ENCODE peak calls at places on chromosome 15, in seven cellular contexts. T is NCI-H1105, S is T-helper 17 cell, A is DMS 273 treated with DMSO at 0.1 percent for 48 hours, U is mesenchymal stem cell, K is mesothelial cell of epicardium, O is T follicular helper cell. H is an unnamed sample.

GRCh38 chr15:66306381-66306780 is 13.0 kb downstream of the DIS3L start:
- DNase-seq in K (no peak), U (no peak), S (no peak), T (peak; percentile 63), O (no peak), A (no peak), H (no peak)

GRCh38 chr15:90000175-90000923 is 775 bp upstream of the ZNF710 start:
- DNase-seq in A (peak; percentile 15), S (no peak), U (peak; percentile 50), O (no peak), K (peak; percentile 63), T (no peak), H (peak; percentile 49)

GRCh38 chr15:83087535-83087934 is 19.9 kb upstream of the TM6SF1 start:
- DNase-seq in U (no peak), O (no peak), S (no peak), T (no peak), K (no peak), A (no peak), H (no peak)

GRCh38 chr15:79721256-79721655 is 175.6 kb downstream of the MTHFS start:
- DNase-seq in S (no peak), O (no peak), A (no peak), T (no peak), K (no peak), U (no peak), H (no peak)

GRCh38 chr15:56996093-56996492 is 77.6 kb downstream of the TCF12 start:
- DNase-seq in S (no peak), T (no peak), A (no peak), U (no peak), K (no peak), O (no peak), H (no peak)

GRCh38 chr15:85743392-85744045 is 51.2 kb downstream of the KLHL25 start:
- DNase-seq in S (no peak), O (no peak), K (no peak), A (no peak), U (no peak), T (no peak), H (no peak)

GRCh38 chr15:30985081-30985531 is 6.3 kb downstream of the MTMR10 start:
- DNase-seq in A (no peak), O (no peak), K (no peak), S (no peak), U (no peak), T (no peak), H (no peak)

GRCh38 chr15:75785771-75786563 is 57.3 kb upstream of the UBE2Q2 start:
- DNase-seq in K (peak; percentile 44), A (peak; percentile 41), O (no peak), T (no peak), U (peak; percentile 44), S (no peak), H (peak; percentile 9)

GRCh38 chr15:53586815-53587214 is 172.6 kb downstream of the WDR72 start:
- DNase-seq in U (peak; percentile 1), K (peak; percentile 43), S (no peak), A (no peak), T (no peak), O (no peak), H (peak; percentile 21)

GRCh38 chr15:91853968-91854943 is 748 bp downstream of the SLCO3A1 start:
- DNase-seq in K (no peak), S (peak; percentile 39), T (peak; percentile 24), A (peak; percentile 2), O (no peak), U (no peak), H (peak; percentile 70)

GRCh38 chr15:78340243-78341056 is at the start of gene CRABP1:
- DNase-seq in T (no peak), U (no peak), K (no peak), O (no peak), A (no peak), S (no peak), H (no peak)

GRCh38 chr15:81981888-81982287 is 63.9 kb downstream of the MEX3B start:
- DNase-seq in T (no peak), U (no peak), S (no peak), K (no peak), A (no peak), O (no peak), H (no peak)

GRCh38 chr15:45604321-45604720 is 17.1 kb downstream of the BLOC1S6 start:
- DNase-seq in A (no peak), S (no peak), O (no peak), K (no peak), U (no peak), T (no peak), H (no peak)

GRCh38 chr15:23402140-23402539 is 44.9 kb downstream of the GOLGA6L2 start:
- DNase-seq in S (no peak), T (no peak), U (no peak), A (no peak), O (no peak), K (no peak), H (no peak)

GRCh38 chr15:31402511-31403056 is 75.9 kb downstream of the KLF13 start:
- DNase-seq in S (no peak), T (no peak), A (peak; percentile 22), O (no peak), K (no peak), U (no peak), H (no peak)

GRCh38 chr15:79820176-79820575 is 76.6 kb downstream of the MTHFS start:
- DNase-seq in T (no peak), A (no peak), S (no peak), O (no peak), K (no peak), U (no peak), H (no peak)

GRCh38 chr15:35383511-35383910 is 162.5 kb downstream of the DPH6 start:
- DNase-seq in K (no peak), O (no peak), U (no peak), T (no peak), S (no peak), A (no peak), H (no peak)

GRCh38 chr15:19899021-19899824 is 642.4 kb downstream of the GOLGA6L6 start:
- DNase-seq in S (no peak), T (no peak), O (no peak), K (no peak), A (no peak), U (no peak), H (no peak)

GRCh38 chr15:101264911-101265641 is 12.2 kb downstream of the SELENOS start:
- DNase-seq in S (no peak), T (no peak), K (no peak), A (no peak), O (no peak), U (no peak), H (no peak)

GRCh38 chr15:98658831-98659699 is 10.7 kb downstream of the IGF1R start:
- DNase-seq in U (peak; percentile 63), K (no peak), T (no peak), O (peak; percentile 5), A (no peak), S (no peak), H (no peak)

GRCh38 chr15:91849180-91849579 is 4.3 kb upstream of the SLCO3A1 start:
- DNase-seq in A (no peak), K (no peak), U (no peak), O (no peak), T (no peak), S (no peak), H (no peak)

GRCh38 chr15:80317389-80318169 is 65.6 kb upstream of the CTXND1 start:
- DNase-seq in U (peak; percentile 45), S (no peak), A (no peak), O (no peak), K (no peak), T (no peak), H (peak; percentile 86)

GRCh38 chr15:42057744-42058646 is 36.4 kb downstream of the PLA2G4D start:
- DNase-seq in K (peak; percentile 1), O (no peak), A (no peak), S (no peak), T (no peak), U (no peak), H (no peak)

GRCh38 chr15:72182673-72183072 is 14.9 kb downstream of the GRAMD2A start:
- DNase-seq in U (no peak), K (no peak), S (no peak), T (no peak), O (no peak), A (no peak), H (no peak)

GRCh38 chr15:36682091-36682490 is 102.7 kb downstream of the CDIN1 start:
- DNase-seq in S (no peak), K (no peak), O (no peak), A (no peak), T (no peak), U (peak; percentile 27), H (no peak)

GRCh38 chr15:60006203-60006782 is 2.2 kb downstream of the FOXB1 start:
- DNase-seq in O (peak; percentile 42), S (no peak), K (peak; percentile 52), T (peak; percentile 62), A (no peak), U (peak; percentile 81), H (peak; percentile 55)

GRCh38 chr15:43423793-43424192 is 52.9 kb downstream of the TUBGCP4 start:
- DNase-seq in A (no peak), S (no peak), T (no peak), K (no peak), O (no peak), U (no peak), H (no peak)

GRCh38 chr15:70794596-70795310 is 31.4 kb upstream of the UACA start:
- DNase-seq in K (no peak), U (peak; percentile 84), S (no peak), O (no peak), A (no peak), T (no peak), H (no peak)

GRCh38 chr15:68693071-68693470 is 114.3 kb downstream of the CORO2B start:
- DNase-seq in O (no peak), U (no peak), K (no peak), A (no peak), S (no peak), T (no peak), H (no peak)

GRCh38 chr15:96306321-96306720 is 24.2 kb upstream of the NR2F2 start:
- DNase-seq in S (no peak), A (no peak), U (no peak), K (no peak), T (no peak), O (no peak), H (no peak)